ENCODE peak calls at places on chromosome 6, in seven cellular contexts. N, A, C, Z, X, K and E are unnamed samples.

GRCh38 chr6:4670295-4670694 is 105.9 kb upstream of the CDYL start:
- DNase-seq in N (no peak), A (no peak), C (no peak), Z (no peak), X (no peak), K (no peak), E (no peak)

GRCh38 chr6:11718461-11718860 is 60.1 kb downstream of the ADTRP start:
- DNase-seq in N (no peak), A (no peak), C (no peak), Z (peak; percentile 66), X (no peak), K (no peak), E (no peak)

GRCh38 chr6:154447929-154448328 is 62.6 kb downstream of the CNKSR3 start:
- DNase-seq in N (peak; percentile 2), A (no peak), C (peak; percentile 68), Z (peak; percentile 13), X (peak; percentile 45), K (no peak), E (peak; percentile 77)

GRCh38 chr6:166586424-166587156 is at the start of gene RAMACL:
- DNase-seq in N (peak; percentile 21), A (no peak), C (no peak), Z (no peak), X (no peak), K (no peak), E (no peak)

GRCh38 chr6:52420668-52421358 is 671 bp downstream of the EFHC1 start:
- DNase-seq in N (peak; percentile 91), A (no peak), C (peak; percentile 73), Z (peak; percentile 56), X (peak; percentile 28), K (no peak), E (peak; percentile 48)

GRCh38 chr6:111061493-111061892 is 25.8 kb upstream of the SLC16A10 start:
- DNase-seq in N (no peak), A (no peak), C (no peak), Z (peak; percentile 13), X (peak; percentile 20), K (no peak), E (no peak)

GRCh38 chr6:44081753-44082152 is 45.5 kb downstream of the MRPL14 start:
- DNase-seq in N (no peak), A (no peak), C (no peak), Z (no peak), X (no peak), K (no peak), E (no peak)

GRCh38 chr6:90184334-90185298 is 112.0 kb downstream of the BACH2 start:
- DNase-seq in N (no peak), A (no peak), C (peak; percentile 95), Z (no peak), X (peak; percentile 24), K (no peak), E (no peak)